ENCODE peak calls at places on chromosomes 12 and 14, in six cellular contexts. One of them, this sample, is unnamed.

GRCh38 chr14:22973217-22974032 is 8.9 kb downstream of the AJUBA start:
- DNase-seq in SK-N-MC: no peak
- DNase-seq in GM12865: peak
- DNase-seq in skeletal muscle cell: no peak
- DNase-seq in transverse colon: peak
- DNase-seq in mesenchymal stem cell: peak
- DNase-seq in this sample: peak

GRCh38 chr12:51823875-51824565 is 24.5 kb downstream of the FIGNL2 start:
- DNase-seq in SK-N-MC: peak
- DNase-seq in GM12865: peak
- DNase-seq in skeletal muscle cell: no peak
- DNase-seq in transverse colon: peak
- DNase-seq in mesenchymal stem cell: peak
- DNase-seq in this sample: peak

GRCh38 chr12:124543052-124543590 is 24.3 kb downstream of the NCOR2 start:
- DNase-seq in SK-N-MC: no peak
- DNase-seq in GM12865: peak
- DNase-seq in skeletal muscle cell: no peak
- DNase-seq in transverse colon: no peak
- DNase-seq in mesenchymal stem cell: peak
- DNase-seq in this sample: no peak

GRCh38 chr14:37623552-37623951 is 28.1 kb downstream of the TTC6 start:
- DNase-seq in SK-N-MC: peak
- DNase-seq in GM12865: no peak
- DNase-seq in skeletal muscle cell: peak
- DNase-seq in transverse colon: no peak
- DNase-seq in mesenchymal stem cell: peak
- DNase-seq in this sample: peak

GRCh38 chr12:46265102-46265501 is 3.7 kb downstream of the SLC38A1 start:
- DNase-seq in SK-N-MC: no peak
- DNase-seq in GM12865: no peak
- DNase-seq in skeletal muscle cell: no peak
- DNase-seq in transverse colon: no peak
- DNase-seq in mesenchymal stem cell: no peak
- DNase-seq in this sample: no peak

GRCh38 chr12:51351913-51352532 is 5.5 kb upstream of the CELA1 start:
- DNase-seq in SK-N-MC: no peak
- DNase-seq in GM12865: peak
- DNase-seq in skeletal muscle cell: peak
- DNase-seq in transverse colon: peak
- DNase-seq in mesenchymal stem cell: peak
- DNase-seq in this sample: peak

GRCh38 chr14:29123017-29123416 is 356.4 kb downstream of the FOXG1 start:
- DNase-seq in SK-N-MC: no peak
- DNase-seq in GM12865: no peak
- DNase-seq in skeletal muscle cell: no peak
- DNase-seq in transverse colon: no peak
- DNase-seq in mesenchymal stem cell: no peak
- DNase-seq in this sample: no peak

GRCh38 chr14:101460521-101460920 is 100.8 kb upstream of the DIO3 start:
- DNase-seq in SK-N-MC: no peak
- DNase-seq in GM12865: no peak
- DNase-seq in skeletal muscle cell: no peak
- DNase-seq in transverse colon: no peak
- DNase-seq in mesenchymal stem cell: no peak
- DNase-seq in this sample: no peak

GRCh38 chr12:28065374-28065773 is 92.8 kb upstream of the PTHLH start:
- DNase-seq in SK-N-MC: no peak
- DNase-seq in GM12865: peak
- DNase-seq in skeletal muscle cell: no peak
- DNase-seq in transverse colon: no peak
- DNase-seq in mesenchymal stem cell: no peak
- DNase-seq in this sample: no peak

GRCh38 chr12:1533602-1534304 is 60.6 kb downstream of the FBXL14 start:
- DNase-seq in SK-N-MC: no peak
- DNase-seq in GM12865: peak
- DNase-seq in skeletal muscle cell: no peak
- DNase-seq in transverse colon: peak
- DNase-seq in mesenchymal stem cell: no peak
- DNase-seq in this sample: peak

GRCh38 chr12:120903382-120903817 is 758 bp downstream of the SPPL3 start:
- DNase-seq in SK-N-MC: no peak
- DNase-seq in GM12865: peak
- DNase-seq in skeletal muscle cell: no peak
- DNase-seq in transverse colon: peak
- DNase-seq in mesenchymal stem cell: peak
- DNase-seq in this sample: peak

GRCh38 chr12:127723236-127723635 is 543.7 kb upstream of the TMEM132C start:
- DNase-seq in SK-N-MC: no peak
- DNase-seq in GM12865: no peak
- DNase-seq in skeletal muscle cell: no peak
- DNase-seq in transverse colon: no peak
- DNase-seq in mesenchymal stem cell: no peak
- DNase-seq in this sample: no peak

GRCh38 chr12:51961834-51962233 is 10.3 kb downstream of the ACVR1B start:
- DNase-seq in SK-N-MC: no peak
- DNase-seq in GM12865: no peak
- DNase-seq in skeletal muscle cell: no peak
- DNase-seq in transverse colon: peak
- DNase-seq in mesenchymal stem cell: no peak
- DNase-seq in this sample: no peak

GRCh38 chr12:90839340-90839739 is 115.6 kb downstream of the CCER1 start:
- DNase-seq in SK-N-MC: no peak
- DNase-seq in GM12865: no peak
- DNase-seq in skeletal muscle cell: no peak
- DNase-seq in transverse colon: no peak
- DNase-seq in mesenchymal stem cell: peak
- DNase-seq in this sample: no peak

GRCh38 chr14:90608281-90608680 is 207.9 kb downstream of the TTC7B start:
- DNase-seq in SK-N-MC: no peak
- DNase-seq in GM12865: no peak
- DNase-seq in skeletal muscle cell: no peak
- DNase-seq in transverse colon: no peak
- DNase-seq in mesenchymal stem cell: no peak
- DNase-seq in this sample: no peak

GRCh38 chr12:31590730-31591307 is at the start of gene DENND5B:
- DNase-seq in SK-N-MC: no peak
- DNase-seq in GM12865: peak
- DNase-seq in skeletal muscle cell: no peak
- DNase-seq in transverse colon: peak
- DNase-seq in mesenchymal stem cell: peak
- DNase-seq in this sample: peak

GRCh38 chr12:23694920-23695319 is 254.6 kb downstream of the SOX5 start:
- DNase-seq in SK-N-MC: no peak
- DNase-seq in GM12865: no peak
- DNase-seq in skeletal muscle cell: no peak
- DNase-seq in transverse colon: no peak
- DNase-seq in mesenchymal stem cell: no peak
- DNase-seq in this sample: no peak

GRCh38 chr12:75982974-75983660 is 48.5 kb downstream of the PHLDA1 start:
- DNase-seq in SK-N-MC: no peak
- DNase-seq in GM12865: no peak
- DNase-seq in skeletal muscle cell: no peak
- DNase-seq in transverse colon: no peak
- DNase-seq in mesenchymal stem cell: peak
- DNase-seq in this sample: no peak
- H3K4me3 ChIP-seq in SK-N-MC: no peak
- H3K4me3 ChIP-seq in GM12865: no peak
- H3K4me3 ChIP-seq in skeletal muscle cell: no peak
- H3K4me3 ChIP-seq in transverse colon: no peak
- H3K4me3 ChIP-seq in mesenchymal stem cell: peak
- H3K4me3 ChIP-seq in this sample: no peak

DNA sequence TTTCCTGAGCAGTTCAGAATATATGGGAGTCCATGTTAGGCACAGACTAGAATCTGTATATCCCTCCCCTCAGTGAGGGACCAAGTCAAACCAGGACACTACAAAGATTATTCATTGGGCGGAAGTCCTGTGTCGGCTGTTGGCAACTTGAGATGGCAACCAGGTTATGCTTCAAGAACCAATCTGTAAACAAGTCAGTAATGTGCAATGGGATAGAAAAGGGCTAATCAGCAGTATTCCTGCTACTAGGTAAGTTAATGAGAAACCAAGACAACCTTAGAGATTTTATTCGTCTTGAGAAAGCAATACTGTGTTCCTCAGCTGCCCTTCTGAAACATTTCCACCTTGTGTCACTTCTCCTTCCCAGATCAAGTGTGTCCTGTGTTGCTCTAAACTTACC is 26.4 kb downstream of the ARG2 start:
- DNase-seq in SK-N-MC: no peak
- DNase-seq in GM12865: no peak
- DNase-seq in skeletal muscle cell: no peak
- DNase-seq in transverse colon: no peak
- DNase-seq in mesenchymal stem cell: no peak
- DNase-seq in this sample: no peak
- H3K4me3 ChIP-seq in SK-N-MC: no peak
- H3K4me3 ChIP-seq in GM12865: no peak
- H3K4me3 ChIP-seq in skeletal muscle cell: no peak
- H3K4me3 ChIP-seq in transverse colon: no peak
- H3K4me3 ChIP-seq in mesenchymal stem cell: no peak
- H3K4me3 ChIP-seq in this sample: no peak

GRCh38 chr14:103422981-103423600 is 37.9 kb downstream of the MARK3 start:
- DNase-seq in SK-N-MC: no peak
- DNase-seq in GM12865: peak
- DNase-seq in skeletal muscle cell: peak
- DNase-seq in transverse colon: no peak
- DNase-seq in mesenchymal stem cell: peak
- DNase-seq in this sample: peak
- H3K4me3 ChIP-seq in SK-N-MC: no peak
- H3K4me3 ChIP-seq in GM12865: no peak
- H3K4me3 ChIP-seq in skeletal muscle cell: no peak
- H3K4me3 ChIP-seq in transverse colon: no peak
- H3K4me3 ChIP-seq in mesenchymal stem cell: peak
- H3K4me3 ChIP-seq in this sample: no peak

DNA sequence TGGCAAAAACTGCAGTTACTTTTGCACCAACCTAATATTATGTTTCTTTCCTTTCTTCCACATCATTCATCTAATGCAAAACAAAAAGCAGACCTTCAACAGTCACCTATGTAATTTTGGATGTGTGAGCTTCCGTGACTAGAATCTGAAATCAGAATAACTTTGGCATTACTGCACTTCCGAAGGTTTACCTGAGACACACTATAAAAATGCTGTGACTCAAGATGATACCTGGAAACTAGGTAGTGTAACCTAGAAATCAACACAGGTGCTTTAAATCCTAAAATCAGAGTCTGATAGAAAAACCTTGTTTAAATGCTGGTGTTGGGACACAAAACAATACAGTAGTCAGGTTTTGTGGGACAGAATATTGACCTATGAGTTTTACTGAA is 2.2 kb downstream of the BTBD7 start:
- DNase-seq in SK-N-MC: no peak
- DNase-seq in GM12865: no peak
- DNase-seq in skeletal muscle cell: no peak
- DNase-seq in transverse colon: no peak
- DNase-seq in mesenchymal stem cell: no peak
- DNase-seq in this sample: no peak
- H3K4me3 ChIP-seq in SK-N-MC: peak
- H3K4me3 ChIP-seq in GM12865: peak
- H3K4me3 ChIP-seq in skeletal muscle cell: no peak
- H3K4me3 ChIP-seq in transverse colon: no peak
- H3K4me3 ChIP-seq in mesenchymal stem cell: peak
- H3K4me3 ChIP-seq in this sample: no peak

GRCh38 chr12:95548056-95548538 is 3.2 kb downstream of the USP44 start:
- DNase-seq in SK-N-MC: no peak
- DNase-seq in GM12865: no peak
- DNase-seq in skeletal muscle cell: no peak
- DNase-seq in transverse colon: peak
- DNase-seq in mesenchymal stem cell: peak
- DNase-seq in this sample: no peak
- H3K4me3 ChIP-seq in SK-N-MC: peak
- H3K4me3 ChIP-seq in GM12865: peak
- H3K4me3 ChIP-seq in skeletal muscle cell: peak
- H3K4me3 ChIP-seq in transverse colon: peak
- H3K4me3 ChIP-seq in mesenchymal stem cell: peak
- H3K4me3 ChIP-seq in this sample: peak

GRCh38 chr14:51305761-51306160 is 65.7 kb downstream of the TMX1 start:
- DNase-seq in SK-N-MC: no peak
- DNase-seq in GM12865: no peak
- DNase-seq in skeletal muscle cell: no peak
- DNase-seq in transverse colon: no peak
- DNase-seq in mesenchymal stem cell: no peak
- DNase-seq in this sample: no peak

GRCh38 chr14:51302319-51303030 is 62.4 kb downstream of the TMX1 start:
- DNase-seq in SK-N-MC: no peak
- DNase-seq in GM12865: no peak
- DNase-seq in skeletal muscle cell: no peak
- DNase-seq in transverse colon: no peak
- DNase-seq in mesenchymal stem cell: peak
- DNase-seq in this sample: peak

GRCh38 chr14:51304956-51305355 is 64.9 kb downstream of the TMX1 start:
- DNase-seq in SK-N-MC: peak
- DNase-seq in GM12865: no peak
- DNase-seq in skeletal muscle cell: peak
- DNase-seq in transverse colon: no peak
- DNase-seq in mesenchymal stem cell: peak
- DNase-seq in this sample: peak

GRCh38 chr14:51308872-51309271 is 68.8 kb downstream of the TMX1 start:
- DNase-seq in SK-N-MC: no peak
- DNase-seq in GM12865: no peak
- DNase-seq in skeletal muscle cell: no peak
- DNase-seq in transverse colon: no peak
- DNase-seq in mesenchymal stem cell: no peak
- DNase-seq in this sample: no peak

GRCh38 chr14:51304428-51304827 is 64.4 kb downstream of the TMX1 start:
- DNase-seq in SK-N-MC: no peak
- DNase-seq in GM12865: no peak
- DNase-seq in skeletal muscle cell: no peak
- DNase-seq in transverse colon: no peak
- DNase-seq in mesenchymal stem cell: peak
- DNase-seq in this sample: peak
- H3K4me3 ChIP-seq in SK-N-MC: no peak
- H3K4me3 ChIP-seq in GM12865: no peak
- H3K4me3 ChIP-seq in skeletal muscle cell: no peak
- H3K4me3 ChIP-seq in transverse colon: no peak
- H3K4me3 ChIP-seq in mesenchymal stem cell: no peak
- H3K4me3 ChIP-seq in this sample: no peak

GRCh38 chr12:16606201-16606849 is 363 bp upstream of the LMO3 start:
- DNase-seq in SK-N-MC: no peak
- DNase-seq in GM12865: peak
- DNase-seq in skeletal muscle cell: no peak
- DNase-seq in transverse colon: no peak
- DNase-seq in mesenchymal stem cell: peak
- DNase-seq in this sample: peak
- H3K4me3 ChIP-seq in SK-N-MC: peak
- H3K4me3 ChIP-seq in GM12865: peak
- H3K4me3 ChIP-seq in skeletal muscle cell: peak
- H3K4me3 ChIP-seq in transverse colon: peak
- H3K4me3 ChIP-seq in mesenchymal stem cell: peak
- H3K4me3 ChIP-seq in this sample: peak